ENCODE peak calls at places on chromosomes 11 and 22, in nine cellular contexts. V is activated naive CD4-positive, alpha-beta T cell; T is activated naive CD8-positive, alpha-beta T cell treated with anti-CD3 and anti-CD28 coated beads, Interleukin-2, amount 50 U/mL, for 16 hours; L is MCF 10A; Q is RWPE1; E is HEK293T; W is stomach; U is EH; J is substantia nigra. A is an unnamed sample.

GRCh38 chr22:40436460-40437431 is 66.4 kb downstream of the SGSM3 start:
- DNase-seq in V (no peak), T (no peak), L (peak), Q (peak), E (peak), W (no peak), U (peak), J (no peak), A (peak)

GRCh38 chr22:37259540-37260029 is 15.5 kb upstream of the RAC2 start:
- DNase-seq in V (no peak), T (no peak), L (peak), Q (peak), E (no peak), W (no peak), U (peak), J (no peak), A (peak)

GRCh38 chr11:87425391-87425790 is 387.7 kb downstream of the TMEM135 start:
- DNase-seq in V (no peak), T (no peak), L (no peak), Q (no peak), E (no peak), W (no peak), U (peak), J (no peak), A (no peak)

GRCh38 chr11:75792127-75792731 is 22.8 kb upstream of the UVRAG start:
- DNase-seq in V (no peak), T (no peak), L (no peak), Q (no peak), E (no peak), W (no peak), U (no peak), J (no peak), A (no peak)

GRCh38 chr22:46769191-46769675 is 6.8 kb downstream of the TBC1D22A start:
- DNase-seq in V (no peak), T (no peak), L (no peak), Q (no peak), E (no peak), W (peak), U (no peak), J (no peak), A (no peak)

GRCh38 chr11:112997829-112998228 is 36.6 kb downstream of the NCAM1 start:
- DNase-seq in V (no peak), T (no peak), L (no peak), Q (no peak), E (no peak), W (no peak), U (no peak), J (no peak), A (no peak)

GRCh38 chr11:31986201-31986889 is 104.5 kb upstream of the RCN1 start:
- DNase-seq in V (no peak), T (no peak), L (no peak), Q (no peak), E (no peak), W (no peak), U (no peak), J (no peak), A (no peak)

GRCh38 chr22:43625242-43625641 is 186.9 kb downstream of the EFCAB6 start:
- DNase-seq in V (no peak), T (no peak), L (peak), Q (no peak), E (no peak), W (no peak), U (no peak), J (no peak), A (no peak)

GRCh38 chr11:76885390-76886097 is 24.8 kb downstream of the ACER3 start:
- DNase-seq in V (no peak), T (no peak), L (peak), Q (peak), E (no peak), W (no peak), U (peak), J (no peak), A (peak)

GRCh38 chr11:33712436-33712835 is 11.8 kb upstream of the C11orf91 start:
- DNase-seq in V (no peak), T (no peak), L (no peak), Q (no peak), E (no peak), W (no peak), U (no peak), J (no peak), A (no peak)

GRCh38 chr11:59199546-59200420 is 12.9 kb downstream of the MPEG1 start:
- DNase-seq in V (no peak), T (no peak), L (no peak), Q (no peak), E (no peak), W (no peak), U (no peak), J (no peak), A (no peak)

GRCh38 chr11:942853-943252 is 17.2 kb downstream of the AP2A2 start:
- DNase-seq in V (no peak), T (no peak), L (peak), Q (no peak), E (no peak), W (no peak), U (peak), J (no peak), A (peak)

GRCh38 chr11:129702410-129703390 is 112.9 kb upstream of the TMEM45B start:
- DNase-seq in V (no peak), T (no peak), L (peak), Q (peak), E (no peak), W (no peak), U (no peak), J (no peak), A (no peak)

GRCh38 chr22:25745341-25746011 is 3.5 kb downstream of the MYO18B start:
- DNase-seq in V (no peak), T (no peak), L (peak), Q (no peak), E (no peak), W (no peak), U (peak), J (no peak), A (peak)

GRCh38 chr11:60265373-60266214 is 14.9 kb upstream of the MS4A4A start:
- DNase-seq in V (no peak), T (no peak), L (peak), Q (peak), E (peak), W (no peak), U (peak), J (no peak), A (peak)

GRCh38 chr22:41772198-41772597 is 28.3 kb upstream of the CCDC134 start:
- DNase-seq in V (no peak), T (no peak), L (peak), Q (no peak), E (no peak), W (no peak), U (no peak), J (no peak), A (no peak)

GRCh38 chr11:13280323-13280722 is 2.7 kb downstream of the BMAL1 start:
- DNase-seq in V (no peak), T (no peak), L (no peak), Q (no peak), E (no peak), W (no peak), U (no peak), J (no peak), A (no peak)

GRCh38 chr22:29211066-29211841 is 5.6 kb downstream of the EMID1 start:
- DNase-seq in V (no peak), T (no peak), L (no peak), Q (no peak), E (no peak), W (no peak), U (no peak), J (no peak), A (no peak)

GRCh38 chr11:31913985-31914384 is 102.9 kb upstream of the PAX6 start:
- DNase-seq in V (no peak), T (no peak), L (no peak), Q (no peak), E (no peak), W (no peak), U (no peak), J (no peak), A (no peak)

GRCh38 chr11:77196961-77197360 is 68.9 kb downstream of the MYO7A start:
- DNase-seq in V (no peak), T (no peak), L (no peak), Q (no peak), E (no peak), W (no peak), U (no peak), J (no peak), A (no peak)

GRCh38 chr11:127564803-127565202 is 564.2 kb upstream of the KIRREL3 start:
- DNase-seq in V (no peak), T (no peak), L (peak), Q (no peak), E (no peak), W (no peak), U (no peak), J (no peak), A (no peak)

GRCh38 chr11:6320411-6321207 is at the start of gene CAVIN3:
- DNase-seq in V (no peak), T (no peak), L (peak), Q (peak), E (no peak), W (peak), U (peak), J (no peak), A (peak)

GRCh38 chr11:73349633-73350032 is 26.6 kb upstream of the RELT start:
- DNase-seq in V (no peak), T (no peak), L (no peak), Q (no peak), E (no peak), W (no peak), U (no peak), J (no peak), A (no peak)

GRCh38 chr11:47469411-47470179 is 20.7 kb upstream of the RAPSN start:
- DNase-seq in V (no peak), T (no peak), L (no peak), Q (no peak), E (no peak), W (no peak), U (no peak), J (no peak), A (peak)

GRCh38 chr22:23495614-23496444 is 84.3 kb downstream of the IGLL1 start:
- DNase-seq in V (no peak), T (no peak), L (no peak), Q (no peak), E (no peak), W (no peak), U (no peak), J (no peak), A (no peak)